ENCODE peak calls at places on chromosome X, in six cellular contexts. N is T follicular helper cell, P is activated gamma-delta T cell treated with Interleukin-2 at 50 U/mL for 16 hours, Z is iPS-NIHi11, E is M059J, V is AG08396. H is an unnamed sample.

GRCh38 chrX:153816821-153817220 is 13.5 kb downstream of the PDZD4 start:
- DNase-seq in Z (peak; percentile 3), N (no peak), P (peak; percentile 34), E (no peak), V (no peak), H (no peak)

GRCh38 chrX:65697173-65697572 is 29.7 kb downstream of the MSN start:
- DNase-seq in N (no peak), V (no peak), P (no peak), E (peak; percentile 82), Z (no peak), H (no peak)

GRCh38 chrX:125998432-125998831 is 167.7 kb downstream of the DCAF12L2 start:
- DNase-seq in E (no peak), N (no peak), Z (peak; percentile 3), V (no peak), P (no peak), H (peak; percentile 42)

GRCh38 chrX:22165732-22166457 is 106.8 kb upstream of the CBLL2 start:
- DNase-seq in Z (no peak), P (no peak), V (no peak), E (peak; percentile 55), N (no peak), H (no peak)

GRCh38 chrX:106894392-106894909 is 8.7 kb downstream of the RIPPLY1 start:
- DNase-seq in P (peak; percentile 40), E (peak; percentile 77), V (peak; percentile 71), Z (peak; percentile 52), N (peak; percentile 32), H (peak; percentile 73)

GRCh38 chrX:43728966-43729365 is 72.9 kb downstream of the MAOA start:
- DNase-seq in P (no peak), N (no peak), Z (no peak), V (no peak), E (no peak), H (no peak)

GRCh38 chrX:68079961-68080360 is 353.3 kb downstream of the OPHN1 start:
- DNase-seq in V (no peak), P (no peak), E (no peak), N (no peak), Z (no peak), H (no peak)

GRCh38 chrX:46257451-46257879 is 287.8 kb downstream of the ZNF674 start:
- DNase-seq in E (peak; percentile 65), P (no peak), Z (no peak), V (no peak), N (no peak), H (no peak)

GRCh38 chrX:49175435-49175834 is 3.7 kb downstream of the PLP2 start:
- DNase-seq in Z (no peak), P (no peak), N (no peak), E (no peak), V (no peak), H (no peak)

GRCh38 chrX:11137543-11138139 is 26.5 kb downstream of the HCCS start:
- DNase-seq in Z (no peak), N (no peak), E (peak; percentile 19), V (peak; percentile 34), P (no peak), H (peak; percentile 25)

GRCh38 chrX:10755477-10756334 is 135.3 kb upstream of the MID1 start:
- DNase-seq in N (no peak), E (peak; percentile 79), Z (peak; percentile 60), V (peak; percentile 39), P (no peak), H (peak; percentile 89)

GRCh38 chrX:38220024-38220935 is at the start of gene SRPX:
- DNase-seq in P (no peak), Z (peak; percentile 20), N (no peak), E (peak; percentile 83), V (peak; percentile 53), H (peak; percentile 63)

GRCh38 chrX:145609951-145610511 is 207.6 kb upstream of the SLITRK2 start:
- DNase-seq in E (peak; percentile 14), V (peak; percentile 23), P (no peak), N (no peak), Z (no peak), H (no peak)

GRCh38 chrX:17809273-17809672 is 51.8 kb downstream of the RAI2 start:
- DNase-seq in N (no peak), Z (no peak), V (no peak), E (no peak), P (no peak), H (no peak)

GRCh38 chrX:45515262-45516215 is 314.9 kb upstream of the DIPK2B start:
- DNase-seq in P (peak; percentile 12), Z (no peak), V (peak; percentile 70), E (peak; percentile 94), N (peak; percentile 10), H (peak; percentile 44)

GRCh38 chrX:40513835-40514234 is 66.9 kb upstream of the ATP6AP2 start:
- DNase-seq in V (no peak), E (no peak), P (no peak), Z (no peak), N (no peak), H (no peak)

GRCh38 chrX:117803463-117803862 is 313.1 kb downstream of the KLHL13 start:
- DNase-seq in Z (no peak), V (no peak), P (no peak), N (no peak), E (no peak), H (no peak)

GRCh38 chrX:119919835-119920585 is 23.5 kb downstream of the NKAP start:
- DNase-seq in V (no peak), E (no peak), N (no peak), P (no peak), Z (no peak), H (no peak)

GRCh38 chrX:14420876-14421275 is 108.5 kb upstream of the GLRA2 start:
- DNase-seq in V (no peak), Z (no peak), P (no peak), N (no peak), E (no peak), H (no peak)

GRCh38 chrX:75623535-75623934 is 100.7 kb upstream of the ZDHHC15 start:
- DNase-seq in E (no peak), P (no peak), N (no peak), V (no peak), Z (peak; percentile 12), H (peak; percentile 49)

GRCh38 chrX:150365953-150366911 is 3.1 kb downstream of the MAMLD1 start:
- DNase-seq in Z (peak; percentile 9), V (no peak), N (no peak), P (no peak), E (peak; percentile 63), H (peak; percentile 71)

H was measured in GM23338.